ENCODE peak calls at places on chromosomes 7 and 10, in four cellular contexts. One of them, this sample, is unnamed. For H3K9me3, the result is how much of the 10 kb centered on the place peaks cover.

GRCh38 chr10:1526427-1527055 is 210.8 kb downstream of the ADARB2 start:
- DNase-seq in ovary: no peak
- DNase-seq in SK-N-SH: no peak
- DNase-seq in mesenchymal stem cell: no peak
- DNase-seq in this sample: no peak

GRCh38 chr7:98879198-98879988 is 1.1 kb downstream of the TRRAP start:
- DNase-seq in ovary: peak
- DNase-seq in SK-N-SH: peak
- DNase-seq in mesenchymal stem cell: peak
- DNase-seq in this sample: peak

GRCh38 chr7:134856692-134857091 is 77.3 kb downstream of the CALD1 start:
- DNase-seq in ovary: no peak
- DNase-seq in SK-N-SH: no peak
- DNase-seq in mesenchymal stem cell: peak
- DNase-seq in this sample: no peak

GRCh38 chr7:134995239-134996096 is 9.2 kb downstream of the AGBL3 start:
- DNase-seq in ovary: no peak
- DNase-seq in SK-N-SH: no peak
- DNase-seq in mesenchymal stem cell: peak
- DNase-seq in this sample: no peak

GRCh38 chr10:125186431-125187170 is 26.2 kb upstream of the CTBP2 start:
- DNase-seq in ovary: no peak
- DNase-seq in SK-N-SH: no peak
- DNase-seq in mesenchymal stem cell: no peak
- DNase-seq in this sample: no peak

GRCh38 chr7:66352071-66352470 is 146.9 kb downstream of the TPST1 start:
- DNase-seq in ovary: no peak
- DNase-seq in SK-N-SH: no peak
- DNase-seq in mesenchymal stem cell: peak
- DNase-seq in this sample: no peak

GRCh38 chr10:69679736-69680135 is 49.7 kb downstream of the FAM241B start:
- DNase-seq in ovary: no peak
- DNase-seq in SK-N-SH: no peak
- DNase-seq in mesenchymal stem cell: no peak
- DNase-seq in this sample: no peak

GRCh38 chr7:94087664-94088352 is 83.7 kb upstream of the BET1 start:
- DNase-seq in ovary: peak
- DNase-seq in SK-N-SH: peak
- DNase-seq in mesenchymal stem cell: peak
- DNase-seq in this sample: no peak

GRCh38 chr10:972763-973162 is 15.5 kb upstream of the GTPBP4 start:
- DNase-seq in ovary: no peak
- DNase-seq in SK-N-SH: no peak
- DNase-seq in mesenchymal stem cell: no peak
- DNase-seq in this sample: no peak

GRCh38 chr10:62177111-62177510 is 91.5 kb downstream of the RTKN2 start:
- DNase-seq in ovary: no peak
- DNase-seq in SK-N-SH: no peak
- DNase-seq in mesenchymal stem cell: no peak
- DNase-seq in this sample: no peak

GRCh38 chr7:117123311-117123926 is 170.1 kb downstream of the ST7 start:
- DNase-seq in ovary: no peak
- DNase-seq in SK-N-SH: no peak
- DNase-seq in mesenchymal stem cell: peak
- DNase-seq in this sample: no peak

GRCh38 chr10:67606572-67606971 is 89.4 kb downstream of the CTNNA3 start:
- DNase-seq in ovary: no peak
- DNase-seq in SK-N-SH: no peak
- DNase-seq in mesenchymal stem cell: peak
- DNase-seq in this sample: no peak

GRCh38 chr10:123203393-123204126 is 49.4 kb downstream of the BUB3 start:
- DNase-seq in ovary: no peak
- DNase-seq in SK-N-SH: no peak
- DNase-seq in mesenchymal stem cell: no peak
- DNase-seq in this sample: no peak

GRCh38 chr10:101323495-101323894 is 30.5 kb upstream of the BTRC start:
- DNase-seq in ovary: no peak
- DNase-seq in SK-N-SH: no peak
- DNase-seq in mesenchymal stem cell: no peak
- DNase-seq in this sample: no peak

GRCh38 chr10:74177140-74177677 is 26.2 kb downstream of the ADK start:
- DNase-seq in ovary: no peak
- DNase-seq in SK-N-SH: no peak
- DNase-seq in mesenchymal stem cell: peak
- DNase-seq in this sample: no peak

GRCh38 chr10:99659868-99660366 is 608 bp downstream of the ENTPD7 start:
- DNase-seq in ovary: no peak
- DNase-seq in SK-N-SH: peak
- DNase-seq in mesenchymal stem cell: peak
- DNase-seq in this sample: no peak

GRCh38 chr7:155427411-155428038 is 30.4 kb upstream of the EN2 start:
- DNase-seq in ovary: no peak
- DNase-seq in SK-N-SH: no peak
- DNase-seq in mesenchymal stem cell: no peak
- DNase-seq in this sample: no peak

GRCh38 chr10:72087392-72087968 is 871 bp downstream of the SPOCK2 start:
- DNase-seq in ovary: no peak
- DNase-seq in SK-N-SH: peak
- DNase-seq in mesenchymal stem cell: no peak
- DNase-seq in this sample: no peak

GRCh38 chr7:106609416-106609815 is 51.5 kb downstream of the CCDC71L start:
- DNase-seq in ovary: no peak
- DNase-seq in SK-N-SH: no peak
- DNase-seq in mesenchymal stem cell: peak
- DNase-seq in this sample: no peak

GRCh38 chr10:45373783-45374450 is at the start of gene ALOX5:
- DNase-seq in ovary: peak
- DNase-seq in SK-N-SH: peak
- DNase-seq in mesenchymal stem cell: no peak
- DNase-seq in this sample: peak

GRCh38 chr10:95391164-95391563 is 100.4 kb upstream of the PDLIM1 start:
- DNase-seq in ovary: no peak
- DNase-seq in SK-N-SH: no peak
- DNase-seq in mesenchymal stem cell: no peak
- DNase-seq in this sample: no peak

GRCh38 chr7:44218418-44219201 is 17.8 kb downstream of the YKT6 start:
- DNase-seq in ovary: no peak
- DNase-seq in SK-N-SH: peak
- DNase-seq in mesenchymal stem cell: peak
- DNase-seq in this sample: no peak

GRCh38 chr7:135670179-135670578 is 7.9 kb downstream of the STMP1 start:
- DNase-seq in ovary: no peak
- DNase-seq in SK-N-SH: no peak
- DNase-seq in mesenchymal stem cell: peak
- DNase-seq in this sample: no peak

GRCh38 chr10:114297136-114297705 is 58.2 kb downstream of the VWA2 start:
- DNase-seq in ovary: no peak
- DNase-seq in SK-N-SH: no peak
- DNase-seq in mesenchymal stem cell: no peak
- DNase-seq in this sample: no peak

GRCh38 chr10:115845958-115846357 is 427.0 kb downstream of the GFRA1 start:
- DNase-seq in ovary: no peak
- DNase-seq in SK-N-SH: no peak
- DNase-seq in mesenchymal stem cell: no peak
- DNase-seq in this sample: no peak

GRCh38 chr10:86958831-86959736 is 685 bp downstream of the SNCG start:
- DNase-seq in ovary: peak
- DNase-seq in SK-N-SH: peak
- DNase-seq in mesenchymal stem cell: peak
- DNase-seq in this sample: no peak

GRCh38 chr10:122992031-122992585 is 11.9 kb downstream of the PSTK start:
- DNase-seq in ovary: no peak
- DNase-seq in SK-N-SH: no peak
- DNase-seq in mesenchymal stem cell: no peak
- DNase-seq in this sample: no peak

GRCh38 chr7:22110881-22111280 is 165.2 kb upstream of the CDCA7L start:
- DNase-seq in ovary: no peak
- DNase-seq in SK-N-SH: no peak
- DNase-seq in mesenchymal stem cell: peak
- DNase-seq in this sample: no peak

GRCh38 chr7:158183431-158183830 is 404.2 kb downstream of the PTPRN2 start:
- DNase-seq in ovary: no peak
- DNase-seq in SK-N-SH: no peak
- DNase-seq in mesenchymal stem cell: no peak
- DNase-seq in this sample: no peak
- H3K9me3 ChIP-seq in ovary: under half
- H3K9me3 ChIP-seq in SK-N-SH: under half
- H3K9me3 ChIP-seq in mesenchymal stem cell: under half
- H3K9me3 ChIP-seq in this sample: under half

GRCh38 chr7:144428431-144428830 is 24.9 kb upstream of the NOBOX start:
- DNase-seq in ovary: no peak
- DNase-seq in SK-N-SH: no peak
- DNase-seq in mesenchymal stem cell: no peak
- DNase-seq in this sample: no peak
- H3K9me3 ChIP-seq in ovary: under half
- H3K9me3 ChIP-seq in SK-N-SH: under half
- H3K9me3 ChIP-seq in mesenchymal stem cell: under half
- H3K9me3 ChIP-seq in this sample: under half

DNA sequence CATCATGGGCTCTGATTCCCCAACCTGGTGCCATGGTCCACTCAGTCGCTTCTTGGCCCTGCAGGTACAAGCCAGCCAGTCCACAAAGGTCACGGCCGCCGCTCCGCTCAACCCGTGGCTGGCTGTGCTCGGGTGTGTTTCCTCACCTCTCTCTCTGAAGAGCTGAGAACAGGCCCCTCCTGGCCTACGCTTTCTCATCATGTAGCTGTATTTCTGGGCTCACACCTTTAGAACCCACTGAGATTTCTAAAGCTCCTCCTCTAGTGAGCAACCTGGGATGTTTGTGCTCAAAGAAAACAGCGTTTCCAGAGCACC is 30.2 kb downstream of the PTPRN2 start:
- DNase-seq in ovary: no peak
- DNase-seq in SK-N-SH: no peak
- DNase-seq in mesenchymal stem cell: no peak
- DNase-seq in this sample: no peak
- H3K9me3 ChIP-seq in ovary: under half
- H3K9me3 ChIP-seq in SK-N-SH: under half
- H3K9me3 ChIP-seq in mesenchymal stem cell: under half
- H3K9me3 ChIP-seq in this sample: under half

GRCh38 chr10:38174341-38174740 is 80.2 kb downstream of the ZNF37A start:
- DNase-seq in ovary: no peak
- DNase-seq in SK-N-SH: no peak
- DNase-seq in mesenchymal stem cell: no peak
- DNase-seq in this sample: no peak
- H3K9me3 ChIP-seq in ovary: under half
- H3K9me3 ChIP-seq in SK-N-SH: under half
- H3K9me3 ChIP-seq in mesenchymal stem cell: under half
- H3K9me3 ChIP-seq in this sample: under half

GRCh38 chr10:37952051-37952815 is 24.2 kb downstream of the ZNF25 start:
- DNase-seq in ovary: no peak
- DNase-seq in SK-N-SH: no peak
- DNase-seq in mesenchymal stem cell: no peak
- DNase-seq in this sample: no peak
- H3K9me3 ChIP-seq in ovary: under half
- H3K9me3 ChIP-seq in SK-N-SH: under half
- H3K9me3 ChIP-seq in mesenchymal stem cell: under half
- H3K9me3 ChIP-seq in this sample: under half

GRCh38 chr10:109327266-109327665 is 596.0 kb downstream of the XPNPEP1 start:
- DNase-seq in ovary: no peak
- DNase-seq in SK-N-SH: no peak
- DNase-seq in mesenchymal stem cell: peak
- DNase-seq in this sample: no peak
- H3K9me3 ChIP-seq in ovary: under half
- H3K9me3 ChIP-seq in SK-N-SH: under half
- H3K9me3 ChIP-seq in mesenchymal stem cell: under half
- H3K9me3 ChIP-seq in this sample: under half

This sample was measured in T-helper 17 cell.